ENCODE peak calls at places on chromosome 22, in six cellular contexts. K is kidney glomerular epithelial cell; X is stimulated activated CD4-positive, alpha-beta T cell treated with anti-CD3 and anti-CD28 coated beads, TNF-alpha, amount 100 ng/mL, for 4 hours; J is HS-5; C is DMS79 treated with DMSO at 0.1 percent for 48 hours; L is CD8-positive, alpha-beta memory T cell. T is an unnamed sample.
A peak's percentile ranks its signal among the peaks of the same experiment; 100 is the strongest.

GRCh38 chr22:35140879-35141745 is 75.2 kb downstream of the ISX start:
- DNase-seq in K (no peak), X (no peak), J (no peak), C (no peak), L (no peak), T (no peak)

GRCh38 chr22:37726240-37726887 is 29.5 kb downstream of the TRIOBP start:
- DNase-seq in K (no peak), X (no peak), J (no peak), C (no peak), L (no peak), T (no peak)

GRCh38 chr22:42830161-42830560 is 26.9 kb downstream of the ARFGAP3 start:
- DNase-seq in K (no peak), X (no peak), J (no peak), C (no peak), L (no peak), T (no peak)

GRCh38 chr22:32411388-32411787 is 659 bp downstream of the RTCB start:
- DNase-seq in K (peak; percentile 62), X (peak; percentile 8), J (no peak), C (no peak), L (no peak), T (no peak)

GRCh38 chr22:30857791-30858190 is 110.8 kb downstream of the MORC2 start:
- DNase-seq in K (no peak), X (no peak), J (no peak), C (no peak), L (no peak), T (no peak)

GRCh38 chr22:46518542-46519325 is 18.7 kb downstream of the CELSR1 start:
- DNase-seq in K (no peak), X (no peak), J (no peak), C (no peak), L (no peak), T (no peak)

GRCh38 chr22:26398741-26399153 is 30.3 kb upstream of the ASPHD2 start:
- DNase-seq in K (peak; percentile 20), X (peak; percentile 17), J (peak; percentile 50), C (no peak), L (peak; percentile 10), T (peak; percentile 59)

GRCh38 chr22:43128928-43129424 is 14.2 kb downstream of the MCAT start:
- DNase-seq in K (no peak), X (no peak), J (no peak), C (peak; percentile 39), L (no peak), T (no peak)

GRCh38 chr22:36953239-36954080 is 40.0 kb downstream of the CSF2RB start:
- DNase-seq in K (no peak), X (no peak), J (no peak), C (no peak), L (no peak), T (no peak)

GRCh38 chr22:44574581-44575343 is 76.7 kb upstream of the RTL6 start:
- DNase-seq in K (no peak), X (no peak), J (no peak), C (no peak), L (no peak), T (no peak)

GRCh38 chr22:49177666-49178065 is 650.0 kb downstream of the BRD1 start:
- DNase-seq in K (no peak), X (no peak), J (no peak), C (no peak), L (no peak), T (no peak)

GRCh38 chr22:31538815-31539214 is 42.5 kb downstream of the SFI1 start:
- DNase-seq in K (no peak), X (no peak), J (no peak), C (no peak), L (no peak), T (no peak)

GRCh38 chr22:23874871-23875270 is 17.2 kb downstream of the SLC2A11 start:
- DNase-seq in K (no peak), X (no peak), J (no peak), C (no peak), L (no peak), T (no peak)

GRCh38 chr22:47188337-47189055 is 426.0 kb downstream of the TBC1D22A start:
- DNase-seq in K (peak; percentile 41), X (no peak), J (no peak), C (no peak), L (no peak), T (no peak)

GRCh38 chr22:46046299-46046685 is 69.3 kb upstream of the WNT7B start:
- DNase-seq in K (no peak), X (no peak), J (no peak), C (no peak), L (no peak), T (no peak)

GRCh38 chr22:44735518-44736428 is 16.6 kb upstream of the ARHGAP8 start:
- DNase-seq in K (peak; percentile 52), X (peak; percentile 73), J (no peak), C (peak; percentile 1), L (peak; percentile 78), T (peak; percentile 92)

GRCh38 chr22:17339095-17339693 is 30.1 kb upstream of the CECR2 start:
- DNase-seq in K (no peak), X (no peak), J (no peak), C (no peak), L (no peak), T (no peak)

GRCh38 chr22:46753761-46754109 is 8.7 kb upstream of the TBC1D22A start:
- DNase-seq in K (no peak), X (no peak), J (no peak), C (no peak), L (no peak), T (no peak)

GRCh38 chr22:26139320-26139719 is 29.9 kb upstream of the SEZ6L start:
- DNase-seq in K (no peak), X (no peak), J (no peak), C (peak; percentile 22), L (no peak), T (no peak)

GRCh38 chr22:41274856-41275255 is 11.1 kb downstream of the RANGAP1 start:
- DNase-seq in K (no peak), X (no peak), J (no peak), C (no peak), L (no peak), T (no peak)

GRCh38 chr22:32745251-32745995 is 56.1 kb upstream of the TIMP3 start:
- DNase-seq in K (peak; percentile 17), X (no peak), J (no peak), C (no peak), L (no peak), T (no peak)

GRCh38 chr22:20234314-20234682 is 33.8 kb downstream of the RTN4R start:
- DNase-seq in K (no peak), X (no peak), J (no peak), C (no peak), L (no peak), T (no peak)

GRCh38 chr22:19959043-19959586 is 17.5 kb upstream of the TXNRD2 start:
- DNase-seq in K (peak; percentile 10), X (no peak), J (no peak), C (no peak), L (no peak), T (peak; percentile 94)

GRCh38 chr22:41381329-41382097 is at the start of gene TEF:
- DNase-seq in K (peak; percentile 99), X (peak; percentile 96), J (peak; percentile 88), C (peak; percentile 88), L (peak; percentile 99), T (peak; percentile 99)

GRCh38 chr22:47090591-47091240 is 328.3 kb downstream of the TBC1D22A start:
- DNase-seq in K (no peak), X (no peak), J (no peak), C (no peak), L (no peak), T (no peak)

GRCh38 chr22:38773363-38773946 is 17.7 kb upstream of the SUN2 start:
- DNase-seq in K (no peak), X (no peak), J (no peak), C (no peak), L (no peak), T (no peak)

T was measured in HAP-1.